ENCODE peak calls at places on chromosomes 4 and X, in four cellular contexts. One of them, this sample, is unnamed.

GRCh38 chr4:185472063-185472542 is 570 bp upstream of the CCDC110 start:
- DNase-seq in fibroblast of lung: peak
- DNase-seq in heart right ventricle: no peak
- DNase-seq in fibroblast of villous mesenchyme: no peak
- DNase-seq in this sample: peak

GRCh38 chrX:15576019-15576418 is 24.7 kb downstream of the ACE2 start:
- DNase-seq in heart right ventricle: no peak
- DNase-seq in fibroblast of lung: peak
- DNase-seq in fibroblast of villous mesenchyme: no peak
- DNase-seq in this sample: peak

GRCh38 chr4:188780686-188781085 is 641.4 kb downstream of the TRIML1 start:
- DNase-seq in fibroblast of lung: no peak
- DNase-seq in heart right ventricle: no peak
- DNase-seq in fibroblast of villous mesenchyme: peak
- DNase-seq in this sample: no peak

GRCh38 chr4:8163436-8164193 is 5.0 kb upstream of the ABLIM2 start:
- DNase-seq in fibroblast of villous mesenchyme: no peak
- DNase-seq in heart right ventricle: no peak
- DNase-seq in fibroblast of lung: no peak
- DNase-seq in this sample: no peak

GRCh38 chrX:30310429-30311206 is 1.4 kb upstream of the NR0B1 start:
- DNase-seq in fibroblast of villous mesenchyme: no peak
- DNase-seq in heart right ventricle: no peak
- DNase-seq in fibroblast of lung: no peak
- DNase-seq in this sample: no peak

GRCh38 chr4:167000141-167000852 is 234.0 kb downstream of the SPOCK3 start:
- DNase-seq in heart right ventricle: no peak
- DNase-seq in fibroblast of lung: no peak
- DNase-seq in fibroblast of villous mesenchyme: peak
- DNase-seq in this sample: no peak

GRCh38 chr4:54897590-54897989 is 227.8 kb downstream of the KDR start:
- DNase-seq in fibroblast of villous mesenchyme: no peak
- DNase-seq in fibroblast of lung: no peak
- DNase-seq in heart right ventricle: no peak
- DNase-seq in this sample: peak

GRCh38 chr4:155405059-155405458 is 28.3 kb upstream of the MAP9 start:
- DNase-seq in heart right ventricle: no peak
- DNase-seq in fibroblast of lung: peak
- DNase-seq in fibroblast of villous mesenchyme: peak
- DNase-seq in this sample: peak

GRCh38 chr4:181684310-181684709 is 558.9 kb upstream of the TENM3 start:
- DNase-seq in heart right ventricle: no peak
- DNase-seq in fibroblast of lung: peak
- DNase-seq in fibroblast of villous mesenchyme: peak
- DNase-seq in this sample: peak

GRCh38 chrX:295136-295535 is 14.0 kb downstream of the PLCXD1 start:
- DNase-seq in fibroblast of lung: no peak
- DNase-seq in fibroblast of villous mesenchyme: no peak
- DNase-seq in heart right ventricle: no peak
- DNase-seq in this sample: no peak

GRCh38 chr4:87030606-87031441 is 96.0 kb downstream of the AFF1 start:
- DNase-seq in fibroblast of villous mesenchyme: peak
- DNase-seq in fibroblast of lung: peak
- DNase-seq in heart right ventricle: no peak
- DNase-seq in this sample: no peak

GRCh38 chr4:87032884-87033533 is 98.2 kb downstream of the AFF1 start:
- DNase-seq in heart right ventricle: no peak
- DNase-seq in fibroblast of lung: peak
- DNase-seq in fibroblast of villous mesenchyme: peak
- DNase-seq in this sample: peak

GRCh38 chr4:87033902-87034301 is 99.1 kb downstream of the AFF1 start:
- DNase-seq in heart right ventricle: no peak
- DNase-seq in fibroblast of lung: no peak
- DNase-seq in fibroblast of villous mesenchyme: no peak
- DNase-seq in this sample: no peak

GRCh38 chr4:87030124-87030523 is 95.3 kb downstream of the AFF1 start:
- DNase-seq in fibroblast of villous mesenchyme: no peak
- DNase-seq in fibroblast of lung: no peak
- DNase-seq in heart right ventricle: no peak
- DNase-seq in this sample: no peak

GRCh38 chr4:87031946-87032345 is 97.1 kb downstream of the AFF1 start:
- DNase-seq in fibroblast of villous mesenchyme: no peak
- DNase-seq in heart right ventricle: no peak
- DNase-seq in fibroblast of lung: no peak
- DNase-seq in this sample: no peak
- H3K4me3 ChIP-seq in fibroblast of villous mesenchyme: no peak
- H3K4me3 ChIP-seq in heart right ventricle: peak
- H3K4me3 ChIP-seq in fibroblast of lung: no peak
- H3K4me3 ChIP-seq in this sample: no peak

DNA sequence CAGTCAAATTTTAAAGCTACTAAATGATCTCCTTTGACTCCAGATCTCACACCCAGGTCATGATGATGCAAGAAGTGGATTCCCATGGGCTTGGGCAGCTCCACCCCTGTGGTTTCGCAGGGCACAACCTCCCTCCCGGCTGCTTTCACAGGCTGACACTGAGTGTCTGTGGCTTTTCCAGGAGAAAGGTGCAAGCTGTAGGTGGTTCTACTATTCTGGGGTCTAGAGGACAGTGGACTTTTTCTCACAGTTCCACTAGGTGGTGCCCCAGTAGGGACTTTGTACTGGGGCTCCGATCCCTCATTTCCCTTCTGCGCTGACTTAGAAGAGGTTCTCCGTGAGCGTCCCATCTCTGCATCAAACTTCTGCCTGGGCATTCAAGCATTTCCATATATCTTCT is 845.2 kb downstream of the PCDH18 start:
- DNase-seq in fibroblast of lung: no peak
- DNase-seq in fibroblast of villous mesenchyme: no peak
- DNase-seq in heart right ventricle: no peak
- DNase-seq in this sample: no peak
- TF ChIP-seq CTCF in fibroblast of lung: no peak
- TF ChIP-seq CTCF in fibroblast of villous mesenchyme: peak
- TF ChIP-seq CTCF in heart right ventricle: no peak
- TF ChIP-seq CTCF in this sample: peak

GRCh38 chrX:124215786-124216185 is 116.7 kb upstream of the TEX13D start:
- DNase-seq in fibroblast of lung: no peak
- DNase-seq in heart right ventricle: no peak
- DNase-seq in fibroblast of villous mesenchyme: no peak
- DNase-seq in this sample: no peak

GRCh38 chrX:124223524-124223923 is 108.9 kb upstream of the TEX13D start:
- DNase-seq in heart right ventricle: no peak
- DNase-seq in fibroblast of villous mesenchyme: no peak
- DNase-seq in fibroblast of lung: no peak
- DNase-seq in this sample: no peak

GRCh38 chrX:124212622-124213021 is 119.8 kb upstream of the TEX13D start:
- DNase-seq in fibroblast of lung: no peak
- DNase-seq in fibroblast of villous mesenchyme: no peak
- DNase-seq in heart right ventricle: no peak
- DNase-seq in this sample: no peak

GRCh38 chrX:124216396-124217124 is 115.9 kb upstream of the TEX13D start:
- DNase-seq in heart right ventricle: no peak
- DNase-seq in fibroblast of villous mesenchyme: no peak
- DNase-seq in fibroblast of lung: no peak
- DNase-seq in this sample: no peak

GRCh38 chrX:124217289-124218251 is 114.9 kb upstream of the TEX13D start:
- DNase-seq in heart right ventricle: no peak
- DNase-seq in fibroblast of villous mesenchyme: no peak
- DNase-seq in fibroblast of lung: no peak
- DNase-seq in this sample: peak
- H3K4me3 ChIP-seq in heart right ventricle: no peak
- H3K4me3 ChIP-seq in fibroblast of villous mesenchyme: no peak
- H3K4me3 ChIP-seq in fibroblast of lung: no peak
- H3K4me3 ChIP-seq in this sample: no peak

DNA sequence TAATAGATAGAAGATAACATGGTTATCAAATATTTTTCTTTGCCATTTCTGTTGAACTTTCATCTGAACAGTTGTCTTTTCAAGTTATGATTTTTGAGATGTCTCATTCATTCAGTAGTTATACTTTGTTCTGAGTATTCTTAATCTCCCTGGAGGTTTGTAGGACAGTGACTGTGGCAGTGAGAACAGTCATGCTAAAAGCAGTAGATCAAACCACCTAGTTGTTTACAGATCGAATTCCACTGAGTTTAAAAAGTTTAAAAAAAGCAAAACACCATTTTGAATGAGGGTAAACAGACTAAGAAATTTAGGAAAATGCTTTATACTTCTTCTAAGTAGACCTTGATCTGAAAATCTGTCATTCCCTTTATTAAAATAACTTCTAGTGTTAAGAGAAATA is 107.2 kb downstream of the CEP135 start:
- DNase-seq in heart right ventricle: no peak
- DNase-seq in fibroblast of villous mesenchyme: no peak
- DNase-seq in fibroblast of lung: no peak
- DNase-seq in this sample: no peak
- TF ChIP-seq CTCF in heart right ventricle: no peak
- TF ChIP-seq CTCF in fibroblast of villous mesenchyme: no peak
- TF ChIP-seq CTCF in fibroblast of lung: no peak
- TF ChIP-seq CTCF in this sample: no peak

DNA sequence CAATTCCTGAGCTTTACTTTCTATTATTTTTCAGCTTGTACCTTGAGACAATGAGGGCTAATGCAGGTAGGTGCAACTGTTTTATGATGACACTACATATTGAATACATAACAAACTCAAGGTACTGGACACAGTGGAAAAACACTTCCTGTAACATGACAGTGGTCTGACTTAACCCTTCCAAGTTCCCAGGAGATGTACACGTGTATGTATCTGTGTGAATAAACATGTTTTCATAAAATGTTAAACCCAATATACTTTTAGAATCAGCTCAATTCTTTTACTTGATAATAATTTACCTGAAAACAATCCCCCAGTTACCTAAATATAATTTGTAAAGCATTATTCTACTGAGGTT is 1.2 kb upstream of the PPARGC1A start:
- DNase-seq in fibroblast of villous mesenchyme: no peak
- DNase-seq in fibroblast of lung: no peak
- DNase-seq in heart right ventricle: no peak
- DNase-seq in this sample: no peak
- H3K4me3 ChIP-seq in fibroblast of villous mesenchyme: no peak
- H3K4me3 ChIP-seq in fibroblast of lung: no peak
- H3K4me3 ChIP-seq in heart right ventricle: peak
- H3K4me3 ChIP-seq in this sample: no peak

GRCh38 chr4:104015680-104016079 is 295.9 kb upstream of the TACR3 start:
- DNase-seq in fibroblast of lung: no peak
- DNase-seq in fibroblast of villous mesenchyme: no peak
- DNase-seq in heart right ventricle: no peak
- DNase-seq in this sample: peak
- TF ChIP-seq CTCF in fibroblast of lung: no peak
- TF ChIP-seq CTCF in fibroblast of villous mesenchyme: peak
- TF ChIP-seq CTCF in heart right ventricle: peak
- TF ChIP-seq CTCF in this sample: peak

DNA sequence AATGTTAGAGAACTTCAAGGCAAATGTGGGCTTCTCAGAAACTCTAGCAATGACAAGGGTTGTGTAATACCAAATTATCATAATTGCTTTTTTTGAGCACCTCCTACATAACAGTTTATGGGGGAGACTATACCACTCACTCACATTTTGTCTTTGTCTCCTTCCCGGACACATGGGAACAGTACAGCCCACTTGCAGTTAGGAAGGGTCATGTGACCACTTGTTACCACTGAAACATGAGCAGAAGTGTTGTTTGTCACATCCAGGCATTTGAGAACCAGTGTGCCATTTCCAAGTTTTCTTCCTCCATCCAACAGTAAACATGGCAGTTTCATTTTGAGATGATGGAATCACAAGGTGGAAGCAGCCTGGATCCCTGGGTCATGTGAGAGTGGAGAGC is 6.9 kb downstream of the MAGEA11 start:
- DNase-seq in fibroblast of villous mesenchyme: no peak
- DNase-seq in heart right ventricle: no peak
- DNase-seq in fibroblast of lung: no peak
- DNase-seq in this sample: no peak
- H3K4me3 ChIP-seq in fibroblast of villous mesenchyme: no peak
- H3K4me3 ChIP-seq in heart right ventricle: no peak
- H3K4me3 ChIP-seq in fibroblast of lung: no peak
- H3K4me3 ChIP-seq in this sample: no peak

This sample was measured in astrocyte of the spinal cord.